ENCODE peak calls at places on chromosomes 3 and 15, in ten cellular contexts. B is neural crest cell, N is caudate nucleus, S is CD14-positive monocyte, F is H4, P is NCI-H1417, K is globus pallidus, U is choroid plexus epithelial cell, C is NT2/D1, Y is WTC11. A is an unnamed sample.

GRCh38 chr15:64354683-64355558 is 1.1 kb downstream of the CSNK1G1 start:
- DNase-seq in S (no peak), Y (no peak), N (no peak), P (no peak), K (no peak), U (no peak), F (no peak), C (no peak), B (no peak), A (no peak)

GRCh38 chr3:44411031-44411645 is 66.3 kb downstream of the ZNF445 start:
- DNase-seq in P (no peak), B (no peak), U (no peak), S (no peak), N (no peak), F (no peak), C (no peak), Y (no peak), K (no peak), A (no peak)

GRCh38 chr3:52428151-52429005 is 16.5 kb downstream of the SEMA3G start:
- DNase-seq in P (peak; percentile 15), U (peak; percentile 90), C (peak; percentile 50), K (peak; percentile 81), B (peak; percentile 53), S (no peak), Y (peak; percentile 38), F (peak; percentile 43), N (no peak), A (no peak)

GRCh38 chr15:48466825-48467224 is 135.6 kb downstream of the DUT start:
- DNase-seq in U (no peak), P (no peak), F (no peak), Y (no peak), S (no peak), C (no peak), K (no peak), B (no peak), N (no peak), A (no peak)

GRCh38 chr15:70892912-70893560 is 410 bp downstream of the LRRC49 start:
- DNase-seq in F (peak; percentile 46), S (no peak), Y (no peak), K (no peak), C (no peak), P (peak; percentile 67), B (no peak), N (no peak), U (peak; percentile 85), A (no peak)

GRCh38 chr3:58173670-58174472 is 36.9 kb downstream of the DNASE1L3 start:
- DNase-seq in P (peak; percentile 44), C (no peak), S (no peak), B (no peak), Y (peak; percentile 73), N (no peak), K (no peak), F (no peak), U (peak; percentile 44), A (peak; percentile 31)

GRCh38 chr3:23019596-23020300 is 183.4 kb upstream of the UBE2E2 start:
- DNase-seq in U (peak; percentile 50), F (peak; percentile 3), N (no peak), C (no peak), B (no peak), K (no peak), S (no peak), P (no peak), Y (no peak), A (no peak)

GRCh38 chr3:149579838-149580542 is 77.8 kb downstream of the WWTR1 start:
- DNase-seq in P (no peak), K (no peak), U (peak; percentile 56), Y (no peak), C (no peak), S (no peak), B (no peak), F (no peak), N (no peak), A (no peak)

GRCh38 chr15:68217341-68217740 is 12.2 kb downstream of the CLN6 start:
- DNase-seq in B (no peak), F (no peak), U (no peak), K (no peak), N (no peak), Y (no peak), P (no peak), C (no peak), S (no peak), A (no peak)

GRCh38 chr3:19364150-19364549 is 215.8 kb downstream of the KCNH8 start:
- DNase-seq in Y (no peak), C (no peak), S (no peak), P (no peak), K (no peak), N (no peak), U (no peak), B (no peak), F (peak; percentile 1), A (no peak)

GRCh38 chr3:20043398-20043797 is 3.2 kb downstream of the KAT2B start:
- DNase-seq in B (no peak), C (no peak), U (peak; percentile 57), K (peak; percentile 72), P (no peak), Y (no peak), N (no peak), F (peak; percentile 13), S (peak; percentile 64), A (peak; percentile 53)

GRCh38 chr3:189914799-189915198 is 205.9 kb downstream of the P3H2 start:
- DNase-seq in U (peak; percentile 94), C (no peak), B (no peak), F (peak; percentile 65), P (no peak), K (no peak), N (no peak), S (no peak), Y (no peak), A (no peak)

GRCh38 chr3:23819599-23820360 is 14.0 kb downstream of the UBE2E1 start:
- DNase-seq in K (peak; percentile 90), N (peak; percentile 4), S (no peak), B (no peak), F (no peak), Y (no peak), P (no peak), C (no peak), U (no peak), A (no peak)

GRCh38 chr3:57518276-57518914 is 25.7 kb downstream of the DNAH12 start:
- DNase-seq in F (no peak), N (no peak), B (no peak), P (no peak), S (no peak), K (no peak), U (peak; percentile 65), Y (no peak), C (no peak), A (no peak)

GRCh38 chr3:160622263-160623045 is 54.5 kb upstream of the ARL14 start:
- DNase-seq in S (no peak), N (no peak), F (no peak), C (no peak), P (no peak), K (no peak), Y (no peak), B (no peak), U (peak; percentile 26), A (no peak)

A was measured in naive B cell.